ENCODE peak calls at places on chromosome 5, in seven cellular contexts. B is mesenchymal stem cell, S is mesendoderm, X is neuronal stem cell, M is H1, C is trophoblast cell, U is H9. E is an unnamed sample.

GRCh38 chr5:141858084-141858765 is 20.0 kb downstream of the PCDH1 start:
- DNase-seq in X (no peak), B (no peak), C (no peak), S (peak; percentile 86), M (no peak), U (peak; percentile 64), E (no peak)

GRCh38 chr5:75545131-75545530 is 33.4 kb downstream of the POLK start:
- DNase-seq in B (no peak), S (no peak), C (no peak), X (no peak), M (no peak), U (no peak), E (no peak)

GRCh38 chr5:32182463-32183081 is 8.5 kb upstream of the GOLPH3 start:
- DNase-seq in B (no peak), M (no peak), U (no peak), X (no peak), C (no peak), S (no peak), E (no peak)

GRCh38 chr5:80584770-80585169 is 14.7 kb upstream of the ANKRD34B start:
- DNase-seq in U (no peak), X (no peak), B (no peak), C (no peak), M (no peak), S (no peak), E (no peak)

GRCh38 chr5:128579111-128579510 is 41.1 kb upstream of the FBN2 start:
- DNase-seq in U (no peak), X (no peak), M (no peak), S (no peak), C (peak; percentile 71), B (peak; percentile 27), E (peak; percentile 78)

GRCh38 chr5:37552770-37553719 is 173.9 kb downstream of the WDR70 start:
- DNase-seq in C (peak; percentile 28), X (no peak), S (peak; percentile 80), B (peak; percentile 90), M (no peak), U (no peak), E (peak; percentile 90)

GRCh38 chr5:169810542-169810941 is 169.8 kb downstream of the INSYN2B start:
- DNase-seq in C (no peak), M (no peak), S (no peak), B (no peak), U (no peak), X (no peak), E (no peak)

GRCh38 chr5:35228304-35228703 is 2.0 kb downstream of the PRLR start:
- DNase-seq in B (no peak), M (no peak), C (no peak), S (peak; percentile 38), X (no peak), U (no peak), E (no peak)

GRCh38 chr5:171858303-171858702 is 72.7 kb downstream of the SMIM23 start:
- DNase-seq in X (no peak), B (no peak), U (peak; percentile 65), M (no peak), C (peak; percentile 51), S (peak; percentile 63), E (no peak)

GRCh38 chr5:93192683-93193082 is 388.3 kb downstream of the NR2F1-AS1 start:
- DNase-seq in M (no peak), X (no peak), S (peak; percentile 13), B (no peak), C (no peak), U (no peak), E (no peak)
- H2AK5ac ChIP-seq in M (no peak overlapping the region), X (no peak overlapping the region), S (no peak overlapping the region), B (peak overlapping the region; percentile 84), C (no peak overlapping the region), U (no peak overlapping the region), E (peak overlapping the region; percentile 93)

DNA sequence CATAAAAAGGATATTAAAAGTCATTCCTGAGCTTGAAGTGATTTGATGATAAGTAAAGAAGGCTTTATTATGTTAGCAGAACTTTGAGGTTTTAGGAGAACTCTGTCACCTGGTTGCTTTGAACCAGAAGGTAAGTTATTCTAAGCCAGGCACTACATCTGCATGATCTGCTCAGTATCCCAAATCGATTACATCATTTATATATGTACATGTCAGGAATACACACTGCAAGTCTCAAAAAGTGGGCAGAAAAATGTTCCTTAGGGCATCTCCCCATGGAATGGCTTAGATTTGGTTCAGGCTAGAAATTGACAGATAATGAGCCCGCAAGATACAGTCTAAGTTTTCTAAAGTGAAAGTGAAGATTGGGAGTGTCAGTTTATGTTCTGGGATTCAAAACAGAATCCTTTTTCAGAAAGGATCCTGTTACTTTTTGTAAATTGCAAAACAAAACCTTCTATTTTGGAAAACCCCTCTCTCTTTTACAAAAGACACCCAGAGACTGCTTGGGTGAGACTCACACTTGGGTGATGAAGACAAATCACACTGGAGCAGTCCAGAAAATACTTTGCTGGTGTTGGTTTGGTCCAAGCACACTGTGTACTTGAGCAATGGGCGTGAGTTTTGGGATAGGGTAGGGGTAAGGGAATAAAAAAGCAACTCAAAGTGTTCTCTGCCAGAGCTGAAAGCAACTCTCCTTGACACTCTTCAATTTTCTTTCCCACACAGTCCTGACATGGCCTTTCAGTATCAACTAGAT is 114.5 kb downstream of the FOXD1 start:
- DNase-seq in U (no peak), C (no peak), M (no peak), B (no peak), S (no peak), X (no peak), E (no peak)
- H2AK5ac ChIP-seq in U (no peak overlapping the region), C (no peak overlapping the region), M (no peak overlapping the region), B (no peak overlapping the region), S (no peak overlapping the region), X (no peak overlapping the region), E (no peak overlapping the region)

GRCh38 chr5:64532212-64532611 is 26.4 kb downstream of the RGS7BP start:
- DNase-seq in S (no peak), X (no peak), C (no peak), U (no peak), B (no peak), M (no peak), E (no peak)
- H2AK5ac ChIP-seq in S (no peak overlapping the region), X (no peak overlapping the region), C (no peak overlapping the region), U (no peak overlapping the region), B (no peak overlapping the region), M (no peak overlapping the region), E (no peak overlapping the region)

DNA sequence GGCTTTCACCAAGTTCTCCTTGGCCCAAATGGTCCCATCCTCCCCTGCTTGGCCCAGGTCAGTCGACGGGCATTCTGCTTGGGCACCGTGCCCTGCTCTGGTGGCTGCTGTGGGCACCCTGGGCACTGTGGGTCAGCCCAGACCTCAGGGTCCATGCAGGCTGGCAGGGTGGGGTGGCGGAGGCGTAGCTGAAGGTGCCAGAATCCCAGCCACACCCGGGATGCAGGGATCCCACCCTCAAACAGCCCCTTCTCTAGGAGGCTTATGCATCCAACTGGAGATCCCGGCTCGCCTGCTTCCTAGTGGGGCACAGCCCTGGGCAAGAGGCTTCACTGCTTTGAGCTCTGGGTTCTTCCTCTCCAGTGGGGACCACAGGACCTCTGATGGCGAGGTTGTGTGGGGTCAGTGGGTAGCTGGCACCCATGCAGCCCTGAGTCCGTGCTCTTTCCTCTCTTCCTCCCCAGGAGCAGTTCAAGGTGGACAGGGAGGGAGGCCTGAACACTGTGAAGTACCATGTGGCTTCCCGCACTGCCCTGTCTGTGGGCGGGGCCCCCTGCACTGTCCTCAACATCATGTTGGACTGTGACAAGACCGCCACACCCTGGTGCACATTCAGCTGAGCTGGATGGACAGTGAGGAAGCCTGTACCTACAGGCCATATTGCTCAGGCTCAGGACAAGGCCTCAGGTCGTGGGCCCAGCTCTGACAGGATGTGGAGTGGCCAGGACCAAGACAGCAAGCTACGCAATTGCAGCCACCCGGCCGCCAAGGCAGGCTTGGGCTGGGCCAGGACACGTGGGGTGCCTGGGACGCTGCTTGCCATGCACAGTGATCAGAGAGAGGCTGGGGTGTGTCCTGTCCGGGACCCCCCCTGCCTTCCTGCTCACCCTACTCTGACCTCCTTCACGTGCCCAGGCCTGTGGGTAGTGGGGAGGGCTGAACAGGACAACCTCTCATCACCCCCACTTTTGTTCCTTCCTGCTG is 9.4 kb downstream of the B4GALT7 start:
- DNase-seq in U (no peak), X (no peak), S (no peak), M (no peak), B (no peak), C (no peak), E (no peak)
- H2AK5ac ChIP-seq in U (no peak overlapping the region), X (peak overlapping the region; percentile 50), S (no peak overlapping the region), M (no peak overlapping the region), B (no peak overlapping the region), C (no peak overlapping the region), E (no peak overlapping the region)

GRCh38 chr5:51974834-51975233 is 591.6 kb downstream of the ISL1 start:
- DNase-seq in S (no peak), M (no peak), U (no peak), B (no peak), X (no peak), C (no peak), E (no peak)
- H2AK5ac ChIP-seq in S (no peak overlapping the region), M (no peak overlapping the region), U (no peak overlapping the region), B (no peak overlapping the region), X (no peak overlapping the region), C (no peak overlapping the region), E (no peak overlapping the region)

E was measured in IMR-90.